ENCODE peak calls at places on chromosomes 3 and 15, in eight cellular contexts. P, W, R, X, F, Y, Q and N are unnamed samples.

GRCh38 chr3:42023380-42023779 is 61.5 kb upstream of the ULK4 start:
- DNase-seq in P (no peak), W (no peak), R (no peak), X (no peak), F (no peak), Y (no peak), Q (no peak), N (no peak)

GRCh38 chr3:16266714-16267113 is 1.7 kb downstream of the OXNAD1 start:
- DNase-seq in P (peak; percentile 78), W (no peak), R (no peak), X (no peak), F (no peak), Y (no peak), Q (no peak), N (peak; percentile 77)

GRCh38 chr3:158531334-158531733 is 39.7 kb upstream of the MLF1 start:
- DNase-seq in P (peak; percentile 61), W (no peak), R (no peak), X (no peak), F (no peak), Y (no peak), Q (no peak), N (peak; percentile 69)

GRCh38 chr15:80431635-80432034 is 27.5 kb downstream of the ARNT2 start:
- DNase-seq in P (no peak), W (no peak), R (no peak), X (no peak), F (no peak), Y (no peak), Q (no peak), N (no peak)

GRCh38 chr3:126540946-126541627 is 17.1 kb downstream of the CHST13 start:
- DNase-seq in P (no peak), W (no peak), R (no peak), X (no peak), F (peak; percentile 5), Y (peak; percentile 73), Q (no peak), N (no peak)

GRCh38 chr3:101847328-101847727 is 2.0 kb upstream of the NFKBIZ start:
- DNase-seq in P (peak; percentile 62), W (no peak), R (no peak), X (no peak), F (no peak), Y (no peak), Q (no peak), N (peak; percentile 68)

GRCh38 chr3:161171113-161171512 is 50.0 kb upstream of the NMD3 start:
- DNase-seq in P (peak; percentile 80), W (peak; percentile 60), R (peak; percentile 85), X (no peak), F (no peak), Y (no peak), Q (peak; percentile 22), N (peak; percentile 72)

GRCh38 chr3:167669699-167670098 is 16.0 kb upstream of the WDR49 start:
- DNase-seq in P (no peak), W (no peak), R (no peak), X (no peak), F (no peak), Y (no peak), Q (no peak), N (no peak)

GRCh38 chr15:97915261-97915660 is 45.2 kb upstream of the ARRDC4 start:
- DNase-seq in P (no peak), W (no peak), R (no peak), X (no peak), F (no peak), Y (no peak), Q (no peak), N (peak; percentile 52)

GRCh38 chr3:51955893-51956770 is 951 bp downstream of the GPR62 start:
- DNase-seq in P (peak; percentile 74), W (peak; percentile 64), R (peak; percentile 69), X (peak; percentile 55), F (no peak), Y (peak; percentile 80), Q (peak; percentile 79), N (peak; percentile 83)

GRCh38 chr3:37050242-37050641 is 56.9 kb downstream of the MLH1 start:
- DNase-seq in P (no peak), W (no peak), R (no peak), X (no peak), F (no peak), Y (no peak), Q (no peak), N (no peak)

GRCh38 chr3:111910806-111911205 is 51.7 kb downstream of the PHLDB2 start:
- DNase-seq in P (no peak), W (no peak), R (peak; percentile 90), X (no peak), F (no peak), Y (no peak), Q (no peak), N (no peak)

GRCh38 chr15:41493205-41493901 is at the start of gene ITPKA:
- DNase-seq in P (peak; percentile 30), W (peak; percentile 69), R (peak; percentile 69), X (peak; percentile 78), F (peak; percentile 94), Y (peak; percentile 92), Q (peak; percentile 67), N (peak; percentile 58)

GRCh38 chr15:71125831-71126453 is 10.7 kb downstream of the THSD4 start:
- DNase-seq in P (no peak), W (no peak), R (no peak), X (no peak), F (peak; percentile 58), Y (no peak), Q (no peak), N (no peak)

GRCh38 chr15:70699873-70700272 is 63.5 kb downstream of the UACA start:
- DNase-seq in P (no peak), W (no peak), R (no peak), X (no peak), F (no peak), Y (no peak), Q (no peak), N (no peak)

GRCh38 chr15:40096094-40096876 is 12.4 kb downstream of the BMF start:
- DNase-seq in P (no peak), W (no peak), R (no peak), X (no peak), F (no peak), Y (no peak), Q (no peak), N (no peak)

GRCh38 chr3:124885466-124886167 is 1.5 kb downstream of the ITGB5 start:
- DNase-seq in P (peak; percentile 17), W (peak; percentile 33), R (peak; percentile 35), X (no peak), F (peak; percentile 70), Y (no peak), Q (no peak), N (no peak)

GRCh38 chr3:152211655-152212054 is 57.1 kb upstream of the MBNL1 start:
- DNase-seq in P (no peak), W (no peak), R (no peak), X (no peak), F (no peak), Y (no peak), Q (no peak), N (no peak)

GRCh38 chr3:29311805-29312204 is 30.9 kb downstream of the RBMS3 start:
- DNase-seq in P (no peak), W (no peak), R (no peak), X (no peak), F (no peak), Y (no peak), Q (no peak), N (no peak)

GRCh38 chr15:62465173-62465572 is 300.1 kb upstream of the C2CD4B start:
- DNase-seq in P (no peak), W (no peak), R (no peak), X (no peak), F (peak; percentile 72), Y (no peak), Q (no peak), N (no peak)
- H3K4me3 ChIP-seq in P (no peak overlapping the region), W (no peak overlapping the region), R (no peak overlapping the region), X (no peak overlapping the region), F (peak overlapping the region; percentile 8), Y (no peak overlapping the region), Q (no peak overlapping the region), N (no peak overlapping the region)

GRCh38 chr3:190097025-190097424 is 23.7 kb downstream of the P3H2 start:
- DNase-seq in P (no peak), W (no peak), R (no peak), X (no peak), F (no peak), Y (no peak), Q (no peak), N (no peak)

GRCh38 chr3:190105876-190106275 is 14.8 kb downstream of the P3H2 start:
- DNase-seq in P (no peak), W (no peak), R (peak; percentile 56), X (no peak), F (no peak), Y (no peak), Q (no peak), N (no peak)

GRCh38 chr3:190099099-190099498 is 21.6 kb downstream of the P3H2 start:
- DNase-seq in P (no peak), W (no peak), R (no peak), X (no peak), F (no peak), Y (no peak), Q (no peak), N (no peak)

GRCh38 chr3:190097617-190098016 is 23.1 kb downstream of the P3H2 start:
- DNase-seq in P (no peak), W (no peak), R (peak; percentile 51), X (no peak), F (no peak), Y (no peak), Q (peak; percentile 19), N (no peak)

DNA sequence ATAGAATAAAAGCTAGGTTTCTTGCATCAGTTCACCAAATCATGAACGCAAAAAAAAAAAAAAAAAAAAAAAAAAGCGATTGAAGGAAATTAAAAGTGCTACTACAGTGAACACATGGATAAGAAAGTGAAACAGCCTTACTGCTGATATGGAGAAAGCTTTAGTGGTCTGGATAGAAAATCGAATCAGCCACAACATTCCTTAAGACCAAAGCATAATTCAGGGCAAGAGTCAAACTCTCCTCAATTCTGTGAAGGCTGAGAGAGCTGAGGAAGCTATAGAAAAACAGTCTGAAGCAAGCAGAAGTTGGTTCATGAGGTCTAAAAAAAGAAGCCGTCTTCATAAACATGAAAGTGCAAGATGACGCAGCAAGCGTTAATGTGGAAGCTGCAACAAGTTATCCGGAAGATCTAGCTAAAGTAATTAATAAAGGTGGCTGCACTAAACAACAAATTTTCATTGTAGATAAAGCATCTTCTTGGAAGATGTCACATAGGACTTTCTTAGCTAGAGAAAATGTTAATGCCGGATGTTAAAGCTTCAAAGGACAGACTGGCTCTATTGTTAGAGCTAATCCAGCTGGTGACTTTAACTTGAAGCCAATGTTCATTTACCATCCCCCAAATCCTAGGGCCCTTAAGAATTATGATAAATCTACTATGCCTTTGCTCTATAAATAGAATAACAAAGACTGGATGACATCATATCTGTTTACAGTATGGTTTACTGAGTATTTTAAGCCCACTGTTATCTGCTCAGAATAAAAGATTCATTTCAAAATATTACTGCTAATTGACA is 19.2 kb downstream of the P3H2 start:
- DNase-seq in P (no peak), W (no peak), R (peak; percentile 65), X (no peak), F (no peak), Y (no peak), Q (no peak), N (no peak)
- H3K4me3 ChIP-seq in P (no peak overlapping the region), W (no peak overlapping the region), R (no peak overlapping the region), X (no peak overlapping the region), F (no peak overlapping the region), Y (no peak overlapping the region), Q (peak overlapping the region; percentile 23), N (no peak overlapping the region)

GRCh38 chr15:74789171-74789627 is 7.3 kb downstream of the CSK start:
- DNase-seq in P (no peak), W (no peak), R (no peak), X (no peak), F (peak; percentile 12), Y (peak; percentile 70), Q (no peak), N (peak; percentile 51)
- H3K4me3 ChIP-seq in P (no peak overlapping the region), W (no peak overlapping the region), R (no peak overlapping the region), X (peak overlapping the region; percentile 80), F (no peak overlapping the region), Y (no peak overlapping the region), Q (no peak overlapping the region), N (no peak overlapping the region)

GRCh38 chr15:68843425-68844311 is 23.0 kb upstream of the ANP32A start:
- DNase-seq in P (no peak), W (no peak), R (peak; percentile 17), X (no peak), F (peak; percentile 61), Y (peak; percentile 82), Q (no peak), N (peak; percentile 10)
- H3K4me3 ChIP-seq in P (peak overlapping the region; percentile 2), W (peak overlapping the region; percentile 22), R (peak overlapping the region; percentile 24), X (no peak overlapping the region), F (peak overlapping the region; percentile 13), Y (peak overlapping the region; percentile 18), Q (peak overlapping the region; percentile 23), N (peak overlapping the region; percentile 4)